ENCODE peak calls at places on chromosomes 16 and 17, in six cellular contexts. U is heart right ventricle; L is globus pallidus; G is NCI-H1436; O is activated T-cell treated with anti-CD3 and anti-CD28 coated beads, Interleukin-2, amount 50 U/mL, for 72 hours; M is stimulated activated CD8-positive, alpha-beta memory T cell treated with anti-CD3 and anti-CD28 coated beads, Interleukin-7, amount 100 ng/mL, for 1 hour. A is an unnamed sample.

GRCh38 chr16:49129935-49130334 is 151.7 kb downstream of the CBLN1 start:
- DNase-seq in O (no peak), U (no peak), G (no peak), M (no peak), L (no peak), A (no peak)

GRCh38 chr17:45332989-45333701 is 16.3 kb upstream of the MAP3K14 start:
- DNase-seq in L (no peak), U (no peak), G (no peak), O (no peak), M (no peak), A (peak; percentile 68)

GRCh38 chr16:29898786-29899515 is 399 bp downstream of the SEZ6L2 start:
- DNase-seq in G (peak; percentile 52), M (no peak), L (no peak), U (no peak), O (no peak), A (no peak)

GRCh38 chr16:47258874-47259461 is 115.2 kb upstream of the NETO2 start:
- DNase-seq in O (peak; percentile 3), M (no peak), G (peak; percentile 0), L (peak; percentile 7), U (no peak), A (peak; percentile 9)

GRCh38 chr17:45948881-45949624 is 50.0 kb upstream of the STH start:
- DNase-seq in U (peak; percentile 80), M (peak; percentile 34), O (peak; percentile 77), L (peak; percentile 75), G (peak; percentile 74), A (peak; percentile 86)

GRCh38 chr17:11651089-11651488 is 52.8 kb downstream of the DNAH9 start:
- DNase-seq in U (no peak), M (no peak), O (no peak), L (no peak), G (no peak), A (no peak)

GRCh38 chr16:46785076-46785845 is 37.1 kb upstream of the MYLK3 start:
- DNase-seq in G (no peak), L (no peak), O (no peak), M (no peak), U (no peak), A (no peak)

GRCh38 chr16:69165584-69165983 is 21.4 kb upstream of the SNTB2 start:
- DNase-seq in G (no peak), M (no peak), L (no peak), U (no peak), O (no peak), A (no peak)

GRCh38 chr16:70269471-70269870 is 17.7 kb upstream of the EXOSC6 start:
- DNase-seq in L (no peak), U (no peak), M (no peak), O (no peak), G (no peak), A (no peak)

GRCh38 chr17:73863761-73864535 is 219.7 kb upstream of the SDK2 start:
- DNase-seq in G (no peak), O (no peak), L (no peak), M (no peak), U (no peak), A (no peak)

GRCh38 chr17:74739227-74739831 is 2.3 kb downstream of the RAB37 start:
- DNase-seq in O (no peak), U (no peak), L (no peak), M (no peak), G (no peak), A (no peak)

A was measured in GM20000.